ENCODE peak calls at places on chromosomes 16 and 17, in ten cellular contexts. X is NCI-H524; I is CD8-positive, alpha-beta memory T cell; U is HCEC 1CT; A is activated T-helper 2 cell treated with anti-CD3 and anti-CD28 coated beads, Interferon-gamma antibody, Interleukin-2, Interleukin-4, amounts not matched to agents 10 μg/mL and 5 μg/mL and 100 μg/mL, durations not matched to agents 14 hours and 24 hours and 36 hours; N is NCI-H1092; Y is stimulated activated CD8-positive, alpha-beta memory T cell treated with anti-CD3 and anti-CD28 coated beads, Interleukin-15, amount 100 ng/mL, for 1 hour; Z is SHP77; O is fibroblast of mammary gland; D is GOT3. G is an unnamed sample.
A peak's percentile ranks its signal among the peaks of the same experiment; 100 is the strongest.

GRCh38 chr16:87580855-87581261 is 21.4 kb upstream of the JPH3 start:
- DNase-seq in X (no peak), I (no peak), U (no peak), A (no peak), N (no peak), Y (no peak), Z (no peak), O (peak; percentile 88), D (no peak), G (peak; percentile 46)

GRCh38 chr16:54412777-54413455 is 126.3 kb upstream of the IRX3 start:
- DNase-seq in X (no peak), I (no peak), U (no peak), A (no peak), N (no peak), Y (no peak), Z (no peak), O (no peak), D (no peak), G (no peak)

GRCh38 chr17:62064791-62065563 is at the start of gene MED13:
- DNase-seq in X (peak; percentile 56), I (peak; percentile 61), U (peak; percentile 29), A (peak; percentile 63), N (no peak), Y (peak; percentile 39), Z (no peak), O (peak; percentile 26), D (no peak), G (peak; percentile 19)

GRCh38 chr17:43418441-43419374 is 19.9 kb downstream of the ARL4D start:
- DNase-seq in X (peak; percentile 95), I (no peak), U (peak; percentile 90), A (no peak), N (peak; percentile 48), Y (no peak), Z (peak; percentile 58), O (peak; percentile 90), D (no peak), G (peak; percentile 92)

GRCh38 chr17:22514767-22515320 is 822.5 kb downstream of the KCNJ18 start:
- DNase-seq in X (no peak), I (no peak), U (no peak), A (no peak), N (no peak), Y (no peak), Z (no peak), O (no peak), D (no peak), G (no peak)

GRCh38 chr16:64627781-64628180 is 494.1 kb downstream of the CDH11 start:
- DNase-seq in X (peak; percentile 97), I (no peak), U (no peak), A (no peak), N (no peak), Y (no peak), Z (no peak), O (no peak), D (no peak), G (no peak)

GRCh38 chr16:71637398-71637797 is 11.4 kb downstream of the MARVELD3 start:
- DNase-seq in X (no peak), I (no peak), U (no peak), A (no peak), N (no peak), Y (no peak), Z (no peak), O (peak; percentile 86), D (no peak), G (peak; percentile 86)

GRCh38 chr17:44123356-44124117 is at the start of gene HDAC5:
- DNase-seq in X (peak; percentile 97), I (peak; percentile 93), U (peak; percentile 91), A (peak; percentile 93), N (peak; percentile 90), Y (peak; percentile 89), Z (peak; percentile 94), O (peak; percentile 91), D (peak; percentile 83), G (peak; percentile 91)

GRCh38 chr16:4525069-4525468 is 13.5 kb downstream of the CDIP1 start:
- DNase-seq in X (no peak), I (no peak), U (no peak), A (no peak), N (no peak), Y (no peak), Z (no peak), O (no peak), D (no peak), G (no peak)

GRCh38 chr16:1839554-1839953 is 12.5 kb downstream of the FAHD1 start:
- DNase-seq in X (no peak), I (no peak), U (no peak), A (no peak), N (no peak), Y (no peak), Z (peak; percentile 43), O (peak; percentile 63), D (no peak), G (peak; percentile 61)

GRCh38 chr16:17397499-17397891 is 73.3 kb downstream of the XYLT1 start:
- DNase-seq in X (peak; percentile 91), I (no peak), U (peak; percentile 65), A (no peak), N (peak; percentile 92), Y (no peak), Z (peak; percentile 88), O (peak; percentile 68), D (no peak), G (peak; percentile 83)

G was measured in IMR-90.